ENCODE peak calls at places on chromosomes 5 and 9, in six cellular contexts. Y is astrocyte of the spinal cord; B is NCI-H2029; V is stimulated activated CD8-positive, alpha-beta memory T cell treated with anti-CD3 and anti-CD28 coated beads, Interleukin-15, amount 100 ng/mL, for 24 hours; D is progenitor cell of endocrine pancreas; T is ELR. O is an unnamed sample.

GRCh38 chr9:137266162-137266527 is 11.0 kb downstream of the NELFB start:
- DNase-seq in Y (no peak), B (no peak), V (no peak), D (no peak), T (no peak), O (no peak)

GRCh38 chr5:35557199-35557598 is 60.5 kb upstream of the SPEF2 start:
- DNase-seq in Y (no peak), B (no peak), V (no peak), D (no peak), T (no peak), O (no peak)

GRCh38 chr5:68333649-68334549 is 118.3 kb downstream of the PIK3R1 start:
- DNase-seq in Y (peak), B (no peak), V (no peak), D (no peak), T (peak), O (no peak)

GRCh38 chr5:126384985-126385384 is 38.2 kb upstream of the GRAMD2B start:
- DNase-seq in Y (peak), B (no peak), V (no peak), D (no peak), T (peak), O (no peak)

GRCh38 chr5:12488161-12488560 is 583.9 kb upstream of the CTNND2 start:
- DNase-seq in Y (no peak), B (no peak), V (no peak), D (no peak), T (no peak), O (no peak)

GRCh38 chr9:113674436-113674835 is 201.7 kb upstream of the ZNF618 start:
- DNase-seq in Y (peak), B (no peak), V (no peak), D (no peak), T (peak), O (no peak)

GRCh38 chr5:138573949-138574670 is 1.1 kb downstream of the HSPA9 start:
- DNase-seq in Y (no peak), B (no peak), V (no peak), D (no peak), T (peak), O (no peak)

GRCh38 chr5:41891066-41891707 is 13.0 kb upstream of the RIMOC1 start:
- DNase-seq in Y (no peak), B (no peak), V (no peak), D (no peak), T (no peak), O (no peak)

GRCh38 chr5:60844429-60844890 is 391 bp upstream of the ELOVL7 start:
- DNase-seq in Y (no peak), B (no peak), V (no peak), D (no peak), T (peak), O (no peak)

GRCh38 chr9:4301971-4302427 is 2.1 kb upstream of the GLIS3 start:
- DNase-seq in Y (peak), B (no peak), V (no peak), D (no peak), T (peak), O (no peak)

GRCh38 chr5:53819482-53819881 is 259.0 kb downstream of the NDUFS4 start:
- DNase-seq in Y (no peak), B (no peak), V (no peak), D (no peak), T (no peak), O (no peak)

GRCh38 chr9:5008206-5008605 is 23.1 kb downstream of the JAK2 start:
- DNase-seq in Y (peak), B (no peak), V (no peak), D (no peak), T (peak), O (no peak)

GRCh38 chr5:154756871-154757646 is 1.9 kb downstream of the LARP1 start:
- DNase-seq in Y (no peak), B (no peak), V (no peak), D (no peak), T (peak), O (peak)